ENCODE peak calls at places on chromosomes 1 and 21, in five cellular contexts. L, M, D, K and U are unnamed samples.

GRCh38 chr1:24301395-24302175 is 17.6 kb upstream of the GRHL3 start:
- DNase-seq in K (peak), D (no peak), L (no peak), M (peak), U (no peak)

GRCh38 chr1:11407301-11407994 is 71.5 kb upstream of the DISP3 start:
- DNase-seq in M (no peak), D (no peak), K (no peak), L (no peak), U (no peak)

GRCh38 chr1:91700771-91701493 is 185.0 kb downstream of the TGFBR3 start:
- DNase-seq in K (no peak), L (no peak), D (no peak), M (no peak), U (no peak)

GRCh38 chr1:116321766-116322175 is 51.3 kb upstream of the ATP1A1 start:
- DNase-seq in L (no peak), M (no peak), D (no peak), K (no peak), U (no peak)

GRCh38 chr1:182217071-182217470 is 155.6 kb upstream of the ZNF648 start:
- DNase-seq in K (no peak), D (no peak), M (no peak), L (no peak), U (no peak)

GRCh38 chr1:215888159-215888558 is 321.1 kb downstream of the KCTD3 start:
- DNase-seq in M (no peak), K (no peak), L (no peak), D (no peak), U (no peak)

GRCh38 chr1:221439008-221439733 is 302.7 kb downstream of the DUSP10 start:
- DNase-seq in D (no peak), M (no peak), L (no peak), K (no peak), U (no peak)

GRCh38 chr1:38055965-38056364 is 9.4 kb upstream of the POU3F1 start:
- DNase-seq in M (no peak), K (no peak), L (no peak), D (no peak), U (no peak)

GRCh38 chr1:44524180-44524579 is 119.1 kb downstream of the RNF220 start:
- DNase-seq in M (no peak), D (no peak), L (no peak), K (no peak), U (no peak)

GRCh38 chr21:21001591-21002100 is 3.4 kb downstream of the NCAM2 start:
- DNase-seq in M (no peak), L (no peak), K (no peak), D (no peak), U (no peak)

GRCh38 chr1:177953549-177953948 is 16.3 kb downstream of the SEC16B start:
- DNase-seq in M (peak), K (no peak), D (no peak), L (no peak), U (no peak)

GRCh38 chr1:231796141-231796540 is 169.6 kb downstream of the DISC1 start:
- DNase-seq in D (no peak), M (no peak), L (no peak), K (no peak), U (no peak)

GRCh38 chr1:54971317-54971791 is 9.1 kb upstream of the TMEM61 start:
- DNase-seq in K (no peak), D (no peak), L (no peak), M (no peak), U (peak)

GRCh38 chr1:117339866-117340357 is 27.3 kb upstream of the MAN1A2 start:
- DNase-seq in K (peak), D (no peak), L (no peak), M (no peak), U (no peak)

GRCh38 chr1:15525043-15525958 is 1.3 kb upstream of the CASP9 start:
- DNase-seq in L (peak), K (peak), M (peak), D (peak), U (peak)

GRCh38 chr1:78547081-78547480 is 56.3 kb downstream of the PTGFR start:
- DNase-seq in L (no peak), D (no peak), M (no peak), K (no peak), U (no peak)

GRCh38 chr1:241356187-241356518 is 852 bp downstream of the RGS7 start:
- DNase-seq in M (no peak), D (no peak), L (no peak), K (no peak), U (no peak)

GRCh38 chr1:95731466-95731865 is 497.5 kb downstream of the RWDD3 start:
- DNase-seq in D (no peak), L (no peak), K (no peak), M (no peak), U (no peak)

GRCh38 chr1:152525080-152525641 is 10.9 kb downstream of the CRCT1 start:
- DNase-seq in L (no peak), K (no peak), M (no peak), D (no peak), U (no peak)
- H3K4me3 ChIP-seq in L (no peak), K (no peak), M (no peak), D (no peak), U (no peak)

GRCh38 chr1:25742316-25742715 is 57.7 kb upstream of the SELENON start:
- DNase-seq in K (no peak), M (no peak), L (no peak), D (no peak), U (no peak)

GRCh38 chr1:25744636-25745425 is 55.2 kb upstream of the SELENON start:
- DNase-seq in L (no peak), D (no peak), K (no peak), M (no peak), U (no peak)

GRCh38 chr1:25743164-25744139 is 56.5 kb upstream of the SELENON start:
- DNase-seq in K (peak), L (no peak), D (peak), M (peak), U (peak)

GRCh38 chr1:25746299-25747045 is 53.5 kb upstream of the SELENON start:
- DNase-seq in M (no peak), L (no peak), D (no peak), K (no peak), U (no peak)

GRCh38 chr1:25744140-25744581 is 55.8 kb upstream of the SELENON start:
- DNase-seq in K (peak), L (no peak), M (peak), D (peak), U (peak)
- H3K4me3 ChIP-seq in K (no peak), L (no peak), M (no peak), D (no peak), U (peak)

GRCh38 chr1:214853340-214853739 is 229.2 kb upstream of the KCNK2 start:
- DNase-seq in L (no peak), K (no peak), M (no peak), D (no peak), U (no peak)
- H3K4me3 ChIP-seq in L (no peak), K (no peak), M (no peak), D (no peak), U (no peak)

DNA sequence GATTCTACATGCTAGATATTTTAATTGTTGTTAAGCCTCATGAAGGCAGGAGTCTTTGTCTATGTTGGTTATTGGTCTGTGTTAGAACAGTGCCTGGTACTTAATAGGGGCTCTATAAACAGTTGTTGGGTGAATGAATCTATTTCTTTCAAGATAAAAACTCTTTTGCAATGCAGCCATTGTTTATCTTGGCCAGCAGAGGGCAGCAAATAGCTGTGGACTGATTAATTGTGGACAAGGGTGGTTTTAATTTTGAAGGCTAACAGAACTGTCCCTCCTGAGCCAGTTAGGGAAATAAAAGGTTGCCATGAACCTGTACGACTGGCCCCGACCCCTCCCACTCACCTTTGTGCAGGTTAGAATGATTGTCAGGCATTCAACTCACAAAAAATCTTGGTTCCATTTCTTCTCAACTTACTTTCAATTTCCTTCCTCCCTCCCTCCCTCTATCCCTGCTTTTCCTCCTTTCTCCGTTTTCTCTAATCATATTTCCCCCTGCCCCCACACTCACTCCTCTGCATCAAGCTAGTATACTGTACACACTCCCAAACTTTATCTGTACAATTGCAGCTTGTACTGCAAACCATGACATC is 66.3 kb upstream of the DIRAS3 start:
- DNase-seq in L (peak), D (no peak), M (no peak), K (peak), U (no peak)
- H3K4me3 ChIP-seq in L (no peak), D (no peak), M (no peak), K (no peak), U (peak)

GRCh38 chr1:45687014-45687752 is 798 bp upstream of the TMEM69 start:
- DNase-seq in D (peak), M (peak), L (peak), K (peak), U (peak)

GRCh38 chr1:45686081-45687013 is at the start of gene GPBP1L1:
- DNase-seq in K (peak), M (peak), L (peak), D (peak), U (peak)

GRCh38 chr1:45685308-45686080 is 839 bp downstream of the GPBP1L1 start:
- DNase-seq in D (no peak), K (peak), M (no peak), L (no peak), U (no peak)

GRCh38 chr1:45682942-45683341 is 3.4 kb downstream of the GPBP1L1 start:
- DNase-seq in L (no peak), D (no peak), M (no peak), K (no peak), U (no peak)

DNA sequence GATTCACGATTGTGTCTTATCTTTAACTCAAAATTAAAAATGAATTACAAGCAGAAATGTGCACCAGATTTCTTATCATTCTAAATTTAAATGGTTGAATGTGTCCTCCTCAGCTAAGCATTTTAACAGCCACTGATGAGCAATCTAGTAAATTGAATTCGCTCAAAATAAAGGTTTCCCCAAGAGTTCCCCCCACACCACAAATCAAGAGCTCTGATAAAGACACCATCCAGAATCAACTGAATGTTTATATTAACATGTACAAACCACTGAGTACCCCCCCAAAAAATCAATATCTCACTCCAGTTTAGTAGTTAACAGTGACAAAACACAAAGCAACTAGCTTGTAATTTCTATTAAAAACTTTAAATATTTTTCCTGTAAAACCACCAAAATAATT is 1.9 kb downstream of the GPBP1L1 start:
- DNase-seq in L (no peak), M (no peak), D (no peak), K (no peak), U (no peak)
- H3K4me3 ChIP-seq in L (peak), M (no peak), D (no peak), K (no peak), U (peak)

GRCh38 chr1:32448773-32449456 is 16.0 kb upstream of the ZBTB8B start:
- DNase-seq in M (no peak), D (no peak), K (no peak), L (no peak), U (no peak)

GRCh38 chr1:32447469-32448185 is 17.2 kb upstream of the ZBTB8B start:
- DNase-seq in M (no peak), D (no peak), L (peak), K (no peak), U (no peak)
- H3K4me3 ChIP-seq in M (no peak), D (peak), L (peak), K (no peak), U (peak)